ENCODE peak calls at places on chromosomes 4 and X, in five cellular contexts. One of them, this sample, is unnamed.

GRCh38 chr4:165631912-165632311 is 241.1 kb upstream of the TLL1 start:
- DNase-seq in AG20443: no peak
- DNase-seq in left colon: no peak
- DNase-seq in NCI-H524: no peak
- DNase-seq in astrocyte of the cerebellum: no peak
- DNase-seq in this sample: no peak

GRCh38 chrX:118498351-118498750 is 2.7 kb downstream of the DOCK11 start:
- DNase-seq in astrocyte of the cerebellum: no peak
- DNase-seq in left colon: no peak
- DNase-seq in NCI-H524: no peak
- DNase-seq in AG20443: no peak
- DNase-seq in this sample: no peak

GRCh38 chrX:103536732-103537131 is 17.4 kb upstream of the RAB40A start:
- DNase-seq in left colon: no peak
- DNase-seq in AG20443: no peak
- DNase-seq in astrocyte of the cerebellum: no peak
- DNase-seq in NCI-H524: no peak
- DNase-seq in this sample: no peak

GRCh38 chrX:154036513-154036912 is 16.8 kb upstream of the IRAK1 start:
- DNase-seq in AG20443: no peak
- DNase-seq in left colon: no peak
- DNase-seq in astrocyte of the cerebellum: no peak
- DNase-seq in NCI-H524: no peak
- DNase-seq in this sample: no peak

GRCh38 chr4:128606173-128606572 is 203.3 kb upstream of the JADE1 start:
- DNase-seq in left colon: no peak
- DNase-seq in AG20443: peak
- DNase-seq in astrocyte of the cerebellum: no peak
- DNase-seq in NCI-H524: no peak
- DNase-seq in this sample: no peak

GRCh38 chr4:185730387-185730786 is 81.6 kb downstream of the SORBS2 start:
- DNase-seq in left colon: no peak
- DNase-seq in AG20443: no peak
- DNase-seq in astrocyte of the cerebellum: no peak
- DNase-seq in NCI-H524: no peak
- DNase-seq in this sample: no peak

GRCh38 chrX:120235284-120235683 is 15.3 kb upstream of the ZBTB33 start:
- DNase-seq in left colon: no peak
- DNase-seq in AG20443: no peak
- DNase-seq in astrocyte of the cerebellum: no peak
- DNase-seq in NCI-H524: no peak
- DNase-seq in this sample: no peak

GRCh38 chrX:100381613-100382012 is 28.5 kb downstream of the PCDH19 start:
- DNase-seq in NCI-H524: no peak
- DNase-seq in left colon: no peak
- DNase-seq in AG20443: no peak
- DNase-seq in astrocyte of the cerebellum: no peak
- DNase-seq in this sample: no peak

GRCh38 chr4:174236359-174236758 is 47.1 kb downstream of the FBXO8 start:
- DNase-seq in astrocyte of the cerebellum: no peak
- DNase-seq in NCI-H524: no peak
- DNase-seq in left colon: no peak
- DNase-seq in AG20443: no peak
- DNase-seq in this sample: no peak

GRCh38 chr4:1339489-1339888 is 7.5 kb upstream of the UVSSA start:
- DNase-seq in left colon: no peak
- DNase-seq in astrocyte of the cerebellum: no peak
- DNase-seq in AG20443: no peak
- DNase-seq in NCI-H524: no peak
- DNase-seq in this sample: no peak

GRCh38 chrX:16934212-16934611 is 12.2 kb upstream of the REPS2 start:
- DNase-seq in AG20443: no peak
- DNase-seq in NCI-H524: peak
- DNase-seq in astrocyte of the cerebellum: no peak
- DNase-seq in left colon: no peak
- DNase-seq in this sample: no peak

GRCh38 chrX:134431894-134432293 is 28.1 kb upstream of the HPRT1 start:
- DNase-seq in astrocyte of the cerebellum: no peak
- DNase-seq in NCI-H524: no peak
- DNase-seq in AG20443: peak
- DNase-seq in left colon: no peak
- DNase-seq in this sample: no peak

GRCh38 chr4:54189140-54189539 is 40.0 kb upstream of the PDGFRA start:
- DNase-seq in left colon: no peak
- DNase-seq in AG20443: peak
- DNase-seq in astrocyte of the cerebellum: no peak
- DNase-seq in NCI-H524: no peak
- DNase-seq in this sample: no peak

GRCh38 chr4:111854494-111855087 is 290.7 kb upstream of the FAM241A start:
- DNase-seq in AG20443: peak
- DNase-seq in NCI-H524: no peak
- DNase-seq in left colon: no peak
- DNase-seq in astrocyte of the cerebellum: peak
- DNase-seq in this sample: peak